ENCODE peak calls at places on chromosomes 1 and 21, in nine cellular contexts. One of them, this sample, is unnamed.
A peak's percentile ranks its signal among the peaks of the same experiment; 100 is the strongest.

GRCh38 chr1:173190101-173190895 is 16.8 kb downstream of the TNFSF4 start:
- ATAC-seq in activated T-cell treated with anti-CD3 and anti-CD28 coated beads, Interleukin-2, amount 50 U/mL, for 72 hours: no peak
- ATAC-seq in left lobe of liver: peak; percentile 90
- ATAC-seq in activated CD8-positive, alpha-beta T cell treated with anti-CD3 and anti-CD28 coated beads for 36 hours: no peak
- ATAC-seq in lower lobe of right lung: peak; percentile 88
- ATAC-seq in activated B cell treated with CpG ODN at 0.5 μM for 24 hours: no peak
- ATAC-seq in Panc1: peak; percentile 91
- ATAC-seq in right cardiac atrium: peak; percentile 94
- ATAC-seq in left cardiac atrium: peak; percentile 96
- ATAC-seq in this sample: peak; percentile 70

GRCh38 chr1:201361652-201362504 is 15.6 kb downstream of the TNNT2 start:
- ATAC-seq in activated T-cell treated with anti-CD3 and anti-CD28 coated beads, Interleukin-2, amount 50 U/mL, for 72 hours: peak; percentile 39
- ATAC-seq in left lobe of liver: peak; percentile 86
- ATAC-seq in activated CD8-positive, alpha-beta T cell treated with anti-CD3 and anti-CD28 coated beads for 36 hours: peak; percentile 82
- ATAC-seq in lower lobe of right lung: peak; percentile 55
- ATAC-seq in activated B cell treated with CpG ODN at 0.5 μM for 24 hours: no peak
- ATAC-seq in Panc1: peak; percentile 82
- ATAC-seq in right cardiac atrium: no peak
- ATAC-seq in left cardiac atrium: peak; percentile 15
- ATAC-seq in this sample: peak; percentile 88

GRCh38 chr21:34192646-34193285 is 119.4 kb downstream of the MRPS6 start:
- ATAC-seq in activated T-cell treated with anti-CD3 and anti-CD28 coated beads, Interleukin-2, amount 50 U/mL, for 72 hours: peak; percentile 90
- ATAC-seq in left lobe of liver: no peak
- ATAC-seq in activated CD8-positive, alpha-beta T cell treated with anti-CD3 and anti-CD28 coated beads for 36 hours: peak; percentile 86
- ATAC-seq in lower lobe of right lung: no peak
- ATAC-seq in activated B cell treated with CpG ODN at 0.5 μM for 24 hours: no peak
- ATAC-seq in Panc1: no peak
- ATAC-seq in right cardiac atrium: no peak
- ATAC-seq in left cardiac atrium: no peak
- ATAC-seq in this sample: no peak

GRCh38 chr1:156551066-156551643 is 21.2 kb downstream of the IQGAP3 start:
- ATAC-seq in activated T-cell treated with anti-CD3 and anti-CD28 coated beads, Interleukin-2, amount 50 U/mL, for 72 hours: no peak
- ATAC-seq in left lobe of liver: no peak
- ATAC-seq in activated CD8-positive, alpha-beta T cell treated with anti-CD3 and anti-CD28 coated beads for 36 hours: no peak
- ATAC-seq in lower lobe of right lung: no peak
- ATAC-seq in activated B cell treated with CpG ODN at 0.5 μM for 24 hours: peak; percentile 67
- ATAC-seq in Panc1: no peak
- ATAC-seq in right cardiac atrium: no peak
- ATAC-seq in left cardiac atrium: no peak
- ATAC-seq in this sample: no peak

GRCh38 chr1:203665986-203666385 is 39.4 kb downstream of the ATP2B4 start:
- ATAC-seq in activated T-cell treated with anti-CD3 and anti-CD28 coated beads, Interleukin-2, amount 50 U/mL, for 72 hours: no peak
- ATAC-seq in left lobe of liver: no peak
- ATAC-seq in activated CD8-positive, alpha-beta T cell treated with anti-CD3 and anti-CD28 coated beads for 36 hours: no peak
- ATAC-seq in lower lobe of right lung: no peak
- ATAC-seq in activated B cell treated with CpG ODN at 0.5 μM for 24 hours: no peak
- ATAC-seq in Panc1: no peak
- ATAC-seq in right cardiac atrium: no peak
- ATAC-seq in left cardiac atrium: no peak
- ATAC-seq in this sample: no peak

GRCh38 chr1:117342397-117342796 is 24.9 kb upstream of the MAN1A2 start:
- ATAC-seq in activated T-cell treated with anti-CD3 and anti-CD28 coated beads, Interleukin-2, amount 50 U/mL, for 72 hours: no peak
- ATAC-seq in left lobe of liver: no peak
- ATAC-seq in activated CD8-positive, alpha-beta T cell treated with anti-CD3 and anti-CD28 coated beads for 36 hours: no peak
- ATAC-seq in lower lobe of right lung: no peak
- ATAC-seq in activated B cell treated with CpG ODN at 0.5 μM for 24 hours: no peak
- ATAC-seq in Panc1: no peak
- ATAC-seq in right cardiac atrium: no peak
- ATAC-seq in left cardiac atrium: no peak
- ATAC-seq in this sample: no peak

GRCh38 chr1:172145231-172145651 is 275.2 kb upstream of the C1orf105 start:
- ATAC-seq in activated T-cell treated with anti-CD3 and anti-CD28 coated beads, Interleukin-2, amount 50 U/mL, for 72 hours: no peak
- ATAC-seq in left lobe of liver: peak; percentile 14
- ATAC-seq in activated CD8-positive, alpha-beta T cell treated with anti-CD3 and anti-CD28 coated beads for 36 hours: no peak
- ATAC-seq in lower lobe of right lung: no peak
- ATAC-seq in activated B cell treated with CpG ODN at 0.5 μM for 24 hours: no peak
- ATAC-seq in Panc1: no peak
- ATAC-seq in right cardiac atrium: peak; percentile 56
- ATAC-seq in left cardiac atrium: peak; percentile 62
- ATAC-seq in this sample: peak; percentile 53

GRCh38 chr1:73327998-73328397 is 870.0 kb downstream of the LRRIQ3 start:
- ATAC-seq in activated T-cell treated with anti-CD3 and anti-CD28 coated beads, Interleukin-2, amount 50 U/mL, for 72 hours: no peak
- ATAC-seq in left lobe of liver: no peak
- ATAC-seq in activated CD8-positive, alpha-beta T cell treated with anti-CD3 and anti-CD28 coated beads for 36 hours: no peak
- ATAC-seq in lower lobe of right lung: peak; percentile 17
- ATAC-seq in activated B cell treated with CpG ODN at 0.5 μM for 24 hours: no peak
- ATAC-seq in Panc1: no peak
- ATAC-seq in right cardiac atrium: no peak
- ATAC-seq in left cardiac atrium: no peak
- ATAC-seq in this sample: no peak

GRCh38 chr1:58430355-58431335 is 115.9 kb downstream of the OMA1 start:
- ATAC-seq in activated T-cell treated with anti-CD3 and anti-CD28 coated beads, Interleukin-2, amount 50 U/mL, for 72 hours: no peak
- ATAC-seq in left lobe of liver: no peak
- ATAC-seq in activated CD8-positive, alpha-beta T cell treated with anti-CD3 and anti-CD28 coated beads for 36 hours: no peak
- ATAC-seq in lower lobe of right lung: no peak
- ATAC-seq in activated B cell treated with CpG ODN at 0.5 μM for 24 hours: no peak
- ATAC-seq in Panc1: no peak
- ATAC-seq in right cardiac atrium: no peak
- ATAC-seq in left cardiac atrium: no peak
- ATAC-seq in this sample: no peak

GRCh38 chr1:24003331-24003972 is 23.3 kb upstream of the SRSF10 start:
- ATAC-seq in activated T-cell treated with anti-CD3 and anti-CD28 coated beads, Interleukin-2, amount 50 U/mL, for 72 hours: no peak
- ATAC-seq in left lobe of liver: peak; percentile 21
- ATAC-seq in activated CD8-positive, alpha-beta T cell treated with anti-CD3 and anti-CD28 coated beads for 36 hours: no peak
- ATAC-seq in lower lobe of right lung: no peak
- ATAC-seq in activated B cell treated with CpG ODN at 0.5 μM for 24 hours: peak; percentile 78
- ATAC-seq in Panc1: no peak
- ATAC-seq in right cardiac atrium: no peak
- ATAC-seq in left cardiac atrium: no peak
- ATAC-seq in this sample: peak; percentile 90

GRCh38 chr1:26820784-26821269 is 5.7 kb upstream of the ZDHHC18 start:
- ATAC-seq in activated T-cell treated with anti-CD3 and anti-CD28 coated beads, Interleukin-2, amount 50 U/mL, for 72 hours: peak; percentile 59
- ATAC-seq in left lobe of liver: peak; percentile 67
- ATAC-seq in activated CD8-positive, alpha-beta T cell treated with anti-CD3 and anti-CD28 coated beads for 36 hours: peak; percentile 86
- ATAC-seq in lower lobe of right lung: peak; percentile 90
- ATAC-seq in activated B cell treated with CpG ODN at 0.5 μM for 24 hours: peak; percentile 100
- ATAC-seq in Panc1: peak; percentile 39
- ATAC-seq in right cardiac atrium: peak; percentile 54
- ATAC-seq in left cardiac atrium: no peak
- ATAC-seq in this sample: peak; percentile 44

GRCh38 chr1:22815421-22816062 is 104.9 kb downstream of the EPHB2 start:
- ATAC-seq in activated T-cell treated with anti-CD3 and anti-CD28 coated beads, Interleukin-2, amount 50 U/mL, for 72 hours: no peak
- ATAC-seq in left lobe of liver: no peak
- ATAC-seq in activated CD8-positive, alpha-beta T cell treated with anti-CD3 and anti-CD28 coated beads for 36 hours: no peak
- ATAC-seq in lower lobe of right lung: no peak
- ATAC-seq in activated B cell treated with CpG ODN at 0.5 μM for 24 hours: no peak
- ATAC-seq in Panc1: no peak
- ATAC-seq in right cardiac atrium: peak; percentile 60
- ATAC-seq in left cardiac atrium: peak; percentile 49
- ATAC-seq in this sample: no peak

GRCh38 chr1:243390315-243390875 is 134.6 kb downstream of the SDCCAG8 start:
- ATAC-seq in activated T-cell treated with anti-CD3 and anti-CD28 coated beads, Interleukin-2, amount 50 U/mL, for 72 hours: peak; percentile 84
- ATAC-seq in left lobe of liver: no peak
- ATAC-seq in activated CD8-positive, alpha-beta T cell treated with anti-CD3 and anti-CD28 coated beads for 36 hours: peak; percentile 51
- ATAC-seq in lower lobe of right lung: no peak
- ATAC-seq in activated B cell treated with CpG ODN at 0.5 μM for 24 hours: no peak
- ATAC-seq in Panc1: no peak
- ATAC-seq in right cardiac atrium: no peak
- ATAC-seq in left cardiac atrium: no peak
- ATAC-seq in this sample: no peak

GRCh38 chr1:94892604-94893280 is 34.2 kb downstream of the CNN3 start:
- ATAC-seq in activated T-cell treated with anti-CD3 and anti-CD28 coated beads, Interleukin-2, amount 50 U/mL, for 72 hours: no peak
- ATAC-seq in left lobe of liver: no peak
- ATAC-seq in activated CD8-positive, alpha-beta T cell treated with anti-CD3 and anti-CD28 coated beads for 36 hours: no peak
- ATAC-seq in lower lobe of right lung: no peak
- ATAC-seq in activated B cell treated with CpG ODN at 0.5 μM for 24 hours: no peak
- ATAC-seq in Panc1: no peak
- ATAC-seq in right cardiac atrium: no peak
- ATAC-seq in left cardiac atrium: no peak
- ATAC-seq in this sample: peak; percentile 11

GRCh38 chr1:119782541-119783338 is 14.0 kb upstream of the HMGCS2 start:
- ATAC-seq in activated T-cell treated with anti-CD3 and anti-CD28 coated beads, Interleukin-2, amount 50 U/mL, for 72 hours: peak; percentile 36
- ATAC-seq in left lobe of liver: no peak
- ATAC-seq in activated CD8-positive, alpha-beta T cell treated with anti-CD3 and anti-CD28 coated beads for 36 hours: peak; percentile 51
- ATAC-seq in lower lobe of right lung: no peak
- ATAC-seq in activated B cell treated with CpG ODN at 0.5 μM for 24 hours: no peak
- ATAC-seq in Panc1: no peak
- ATAC-seq in right cardiac atrium: no peak
- ATAC-seq in left cardiac atrium: no peak
- ATAC-seq in this sample: no peak

GRCh38 chr21:16974060-16974459 is 538.8 kb upstream of the CXADR start:
- ATAC-seq in activated T-cell treated with anti-CD3 and anti-CD28 coated beads, Interleukin-2, amount 50 U/mL, for 72 hours: no peak
- ATAC-seq in left lobe of liver: no peak
- ATAC-seq in activated CD8-positive, alpha-beta T cell treated with anti-CD3 and anti-CD28 coated beads for 36 hours: no peak
- ATAC-seq in lower lobe of right lung: no peak
- ATAC-seq in activated B cell treated with CpG ODN at 0.5 μM for 24 hours: no peak
- ATAC-seq in Panc1: no peak
- ATAC-seq in right cardiac atrium: no peak
- ATAC-seq in left cardiac atrium: no peak
- ATAC-seq in this sample: no peak

GRCh38 chr21:25385912-25386474 is 221.3 kb downstream of the MRPL39 start:
- ATAC-seq in activated T-cell treated with anti-CD3 and anti-CD28 coated beads, Interleukin-2, amount 50 U/mL, for 72 hours: no peak
- ATAC-seq in left lobe of liver: peak; percentile 100
- ATAC-seq in activated CD8-positive, alpha-beta T cell treated with anti-CD3 and anti-CD28 coated beads for 36 hours: peak; percentile 70
- ATAC-seq in lower lobe of right lung: peak; percentile 77
- ATAC-seq in activated B cell treated with CpG ODN at 0.5 μM for 24 hours: peak; percentile 58
- ATAC-seq in Panc1: no peak
- ATAC-seq in right cardiac atrium: peak; percentile 41
- ATAC-seq in left cardiac atrium: peak; percentile 15
- ATAC-seq in this sample: peak; percentile 91

GRCh38 chr1:244325056-244325764 is 126.5 kb downstream of the ADSS2 start:
- ATAC-seq in activated T-cell treated with anti-CD3 and anti-CD28 coated beads, Interleukin-2, amount 50 U/mL, for 72 hours: peak; percentile 46
- ATAC-seq in left lobe of liver: no peak
- ATAC-seq in activated CD8-positive, alpha-beta T cell treated with anti-CD3 and anti-CD28 coated beads for 36 hours: peak; percentile 90
- ATAC-seq in lower lobe of right lung: peak; percentile 61
- ATAC-seq in activated B cell treated with CpG ODN at 0.5 μM for 24 hours: peak; percentile 89
- ATAC-seq in Panc1: no peak
- ATAC-seq in right cardiac atrium: peak; percentile 30
- ATAC-seq in left cardiac atrium: peak; percentile 55
- ATAC-seq in this sample: no peak

GRCh38 chr1:158818991-158819405 is 12.2 kb upstream of the MNDA start:
- ATAC-seq in activated T-cell treated with anti-CD3 and anti-CD28 coated beads, Interleukin-2, amount 50 U/mL, for 72 hours: peak; percentile 22
- ATAC-seq in left lobe of liver: no peak
- ATAC-seq in activated CD8-positive, alpha-beta T cell treated with anti-CD3 and anti-CD28 coated beads for 36 hours: no peak
- ATAC-seq in lower lobe of right lung: no peak
- ATAC-seq in activated B cell treated with CpG ODN at 0.5 μM for 24 hours: no peak
- ATAC-seq in Panc1: no peak
- ATAC-seq in right cardiac atrium: no peak
- ATAC-seq in left cardiac atrium: no peak
- ATAC-seq in this sample: no peak

GRCh38 chr1:118395430-118396001 is 210.5 kb upstream of the SPAG17 start:
- ATAC-seq in activated T-cell treated with anti-CD3 and anti-CD28 coated beads, Interleukin-2, amount 50 U/mL, for 72 hours: no peak
- ATAC-seq in left lobe of liver: no peak
- ATAC-seq in activated CD8-positive, alpha-beta T cell treated with anti-CD3 and anti-CD28 coated beads for 36 hours: no peak
- ATAC-seq in lower lobe of right lung: no peak
- ATAC-seq in activated B cell treated with CpG ODN at 0.5 μM for 24 hours: no peak
- ATAC-seq in Panc1: no peak
- ATAC-seq in right cardiac atrium: no peak
- ATAC-seq in left cardiac atrium: no peak
- ATAC-seq in this sample: no peak

GRCh38 chr1:189658381-189658780 is 819.3 kb downstream of the BRINP3 start:
- ATAC-seq in activated T-cell treated with anti-CD3 and anti-CD28 coated beads, Interleukin-2, amount 50 U/mL, for 72 hours: no peak
- ATAC-seq in left lobe of liver: no peak
- ATAC-seq in activated CD8-positive, alpha-beta T cell treated with anti-CD3 and anti-CD28 coated beads for 36 hours: no peak
- ATAC-seq in lower lobe of right lung: no peak
- ATAC-seq in activated B cell treated with CpG ODN at 0.5 μM for 24 hours: no peak
- ATAC-seq in Panc1: no peak
- ATAC-seq in right cardiac atrium: no peak
- ATAC-seq in left cardiac atrium: no peak
- ATAC-seq in this sample: peak; percentile 20

GRCh38 chr1:231035799-231036198 is 4.3 kb downstream of the FAM89A start:
- ATAC-seq in activated T-cell treated with anti-CD3 and anti-CD28 coated beads, Interleukin-2, amount 50 U/mL, for 72 hours: no peak
- ATAC-seq in left lobe of liver: peak; percentile 63
- ATAC-seq in activated CD8-positive, alpha-beta T cell treated with anti-CD3 and anti-CD28 coated beads for 36 hours: no peak
- ATAC-seq in lower lobe of right lung: no peak
- ATAC-seq in activated B cell treated with CpG ODN at 0.5 μM for 24 hours: no peak
- ATAC-seq in Panc1: no peak
- ATAC-seq in right cardiac atrium: no peak
- ATAC-seq in left cardiac atrium: no peak
- ATAC-seq in this sample: no peak